ENCODE peak calls at places on chromosomes 12 and 14, in ten cellular contexts. F is pancreas; G is MM.1S; N is activated CD8-positive, alpha-beta T cell treated with anti-CD3 and anti-CD28 coated beads for 36 hours; W is AG04449; D is omental fat pad; R is endodermal cell; S is foreskin fibroblast; T is fibroblast of mammary gland; Y is CD8-positive, alpha-beta T cell. M is an unnamed sample.

GRCh38 chr14:44960146-44960545 is 1.6 kb downstream of the KLHL28 start:
- DNase-seq in F (no peak), G (no peak), N (no peak), W (no peak), D (no peak), R (no peak), S (no peak), T (peak), Y (no peak), M (peak)

GRCh38 chr14:100069161-100069800 is 4.1 kb downstream of the EVL start:
- DNase-seq in F (no peak), G (no peak), N (peak), W (no peak), D (no peak), R (no peak), S (no peak), T (no peak), Y (peak), M (no peak)

GRCh38 chr14:67492538-67492937 is 4.0 kb upstream of the TMEM229B start:
- DNase-seq in F (no peak), G (no peak), N (no peak), W (no peak), D (no peak), R (no peak), S (no peak), T (no peak), Y (no peak), M (no peak)

GRCh38 chr14:99191663-99192621 is 80.1 kb downstream of the BCL11B start:
- DNase-seq in F (peak), G (peak), N (peak), W (peak), D (no peak), R (no peak), S (peak), T (peak), Y (peak), M (peak)

GRCh38 chr12:96881608-96882007 is 25.4 kb upstream of the NEDD1 start:
- DNase-seq in F (no peak), G (no peak), N (no peak), W (no peak), D (no peak), R (no peak), S (no peak), T (no peak), Y (no peak), M (no peak)

GRCh38 chr12:52285172-52285745 is 6.1 kb downstream of the KRT81 start:
- DNase-seq in F (peak), G (no peak), N (no peak), W (no peak), D (no peak), R (peak), S (peak), T (peak), Y (no peak), M (no peak)

GRCh38 chr12:47892819-47893218 is 12.0 kb downstream of the VDR start:
- DNase-seq in F (no peak), G (no peak), N (no peak), W (no peak), D (no peak), R (no peak), S (peak), T (peak), Y (no peak), M (no peak)

GRCh38 chr12:122139266-122139665 is 34.8 kb downstream of the IL31 start:
- DNase-seq in F (no peak), G (no peak), N (no peak), W (no peak), D (no peak), R (no peak), S (no peak), T (no peak), Y (no peak), M (no peak)

GRCh38 chr14:20164462-20164861 is 25.8 kb downstream of the OR4N5 start:
- DNase-seq in F (no peak), G (no peak), N (no peak), W (no peak), D (no peak), R (no peak), S (no peak), T (no peak), Y (no peak), M (no peak)

GRCh38 chr14:105343194-105343593 is 28.6 kb downstream of the PACS2 start:
- DNase-seq in F (no peak), G (no peak), N (no peak), W (no peak), D (no peak), R (no peak), S (no peak), T (no peak), Y (no peak), M (no peak)

GRCh38 chr12:55068416-55069010 is 48.7 kb downstream of the NEUROD4 start:
- DNase-seq in F (peak), G (peak), N (peak), W (peak), D (no peak), R (peak), S (peak), T (peak), Y (peak), M (peak)

GRCh38 chr14:68405959-68406358 is 386.9 kb downstream of the ZFP36L1 start:
- DNase-seq in F (no peak), G (no peak), N (peak), W (no peak), D (no peak), R (no peak), S (peak), T (peak), Y (no peak), M (peak)

GRCh38 chr14:34199585-34199984 is 248.7 kb upstream of the EGLN3 start:
- DNase-seq in F (no peak), G (no peak), N (peak), W (peak), D (no peak), R (no peak), S (peak), T (peak), Y (no peak), M (peak)

GRCh38 chr14:75247286-75247922 is 31.2 kb upstream of the FOS start:
- DNase-seq in F (no peak), G (peak), N (peak), W (no peak), D (no peak), R (no peak), S (no peak), T (no peak), Y (peak), M (no peak)

GRCh38 chr12:482061-482460 is 22.3 kb downstream of the B4GALNT3 start:
- DNase-seq in F (no peak), G (no peak), N (no peak), W (no peak), D (no peak), R (peak), S (no peak), T (no peak), Y (no peak), M (no peak)

GRCh38 chr12:84497819-84498218 is 414.8 kb downstream of the SLC6A15 start:
- DNase-seq in F (no peak), G (no peak), N (peak), W (no peak), D (no peak), R (no peak), S (no peak), T (peak), Y (no peak), M (peak)

GRCh38 chr14:90785474-90785873 is 30.8 kb downstream of the TTC7B start:
- DNase-seq in F (peak), G (no peak), N (no peak), W (no peak), D (no peak), R (peak), S (no peak), T (no peak), Y (no peak), M (peak)

GRCh38 chr12:40946612-40947194 is 241.4 kb upstream of the PDZRN4 start:
- DNase-seq in F (no peak), G (peak), N (no peak), W (peak), D (no peak), R (no peak), S (peak), T (peak), Y (no peak), M (peak)

GRCh38 chr12:50620050-50620974 is 115.5 kb downstream of the DIP2B start:
- DNase-seq in F (no peak), G (no peak), N (peak), W (peak), D (no peak), R (peak), S (peak), T (peak), Y (no peak), M (peak)

GRCh38 chr12:132229423-132229760 is 85.1 kb downstream of the NOC4L start:
- DNase-seq in F (no peak), G (no peak), N (no peak), W (no peak), D (no peak), R (no peak), S (no peak), T (no peak), Y (no peak), M (no peak)

GRCh38 chr12:25187781-25188180 is 7.2 kb downstream of the DNAI7 start:
- DNase-seq in F (no peak), G (no peak), N (no peak), W (peak), D (no peak), R (no peak), S (peak), T (peak), Y (no peak), M (peak)

GRCh38 chr12:115251727-115252126 is 567.8 kb upstream of the TBX3 start:
- DNase-seq in F (no peak), G (no peak), N (no peak), W (no peak), D (no peak), R (peak), S (no peak), T (no peak), Y (no peak), M (no peak)

GRCh38 chr12:1507308-1507707 is 87.1 kb downstream of the FBXL14 start:
- DNase-seq in F (no peak), G (no peak), N (no peak), W (no peak), D (no peak), R (no peak), S (no peak), T (no peak), Y (no peak), M (no peak)

GRCh38 chr12:75488553-75488952 is 8.0 kb downstream of the GLIPR1 start:
- DNase-seq in F (no peak), G (peak), N (no peak), W (no peak), D (no peak), R (peak), S (peak), T (peak), Y (no peak), M (peak)

GRCh38 chr14:99179506-99179905 is 92.5 kb downstream of the BCL11B start:
- DNase-seq in F (no peak), G (no peak), N (no peak), W (no peak), D (no peak), R (no peak), S (no peak), T (no peak), Y (no peak), M (no peak)

DNA sequence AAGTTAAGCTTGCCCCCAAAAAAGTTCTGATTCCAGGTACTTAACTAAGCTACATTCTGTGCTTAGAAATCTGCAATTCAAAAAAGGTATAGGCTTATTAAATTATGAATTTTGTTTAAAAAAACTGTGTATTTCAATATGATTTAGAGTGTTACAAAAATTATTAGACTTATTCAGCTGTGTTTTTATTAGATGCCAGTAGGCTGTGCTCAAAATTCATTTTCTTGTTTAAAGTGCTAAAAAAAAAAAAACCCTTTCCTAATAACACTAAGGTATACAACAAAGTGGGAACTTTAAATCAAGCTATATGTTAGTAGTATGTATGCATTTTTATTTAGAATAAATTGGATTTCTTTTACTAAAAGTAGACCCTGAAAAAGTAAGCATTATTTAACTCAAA is 25.0 kb downstream of the LRRC9 start:
- DNase-seq in F (no peak), G (no peak), N (no peak), W (no peak), D (no peak), R (no peak), S (no peak), T (no peak), Y (no peak), M (no peak)
- TF ChIP-seq CTCF in F (no peak), G (no peak), N (no peak), W (no peak), D (no peak), R (no peak), S (no peak), T (no peak), Y (no peak), M (no peak)

GRCh38 chr14:55097894-55098560 is 31.0 kb upstream of the LGALS3 start:
- DNase-seq in F (peak), G (peak), N (peak), W (no peak), D (no peak), R (no peak), S (no peak), T (peak), Y (peak), M (no peak)
- TF ChIP-seq CTCF in F (no peak), G (no peak), N (no peak), W (no peak), D (no peak), R (no peak), S (no peak), T (no peak), Y (no peak), M (no peak)

GRCh38 chr12:45728625-45729232 is 777 bp upstream of the ARID2 start:
- DNase-seq in F (peak), G (peak), N (peak), W (peak), D (peak), R (peak), S (peak), T (peak), Y (peak), M (peak)
- TF ChIP-seq CTCF in F (peak), G (peak), N (peak), W (peak), D (no peak), R (peak), S (peak), T (peak), Y (peak), M (peak)

GRCh38 chr12:104183443-104183842 is 32.1 kb upstream of the TXNRD1 start:
- DNase-seq in F (no peak), G (no peak), N (no peak), W (no peak), D (no peak), R (peak), S (no peak), T (no peak), Y (no peak), M (no peak)

GRCh38 chr12:104180389-104180788 is 35.2 kb upstream of the TXNRD1 start:
- DNase-seq in F (no peak), G (no peak), N (no peak), W (no peak), D (no peak), R (no peak), S (no peak), T (no peak), Y (no peak), M (no peak)

GRCh38 chr12:104181313-104181712 is 34.3 kb upstream of the TXNRD1 start:
- DNase-seq in F (no peak), G (no peak), N (no peak), W (no peak), D (no peak), R (peak), S (peak), T (peak), Y (no peak), M (peak)

GRCh38 chr12:104182621-104183378 is 32.8 kb upstream of the TXNRD1 start:
- DNase-seq in F (no peak), G (no peak), N (no peak), W (no peak), D (no peak), R (no peak), S (no peak), T (peak), Y (no peak), M (peak)

DNA sequence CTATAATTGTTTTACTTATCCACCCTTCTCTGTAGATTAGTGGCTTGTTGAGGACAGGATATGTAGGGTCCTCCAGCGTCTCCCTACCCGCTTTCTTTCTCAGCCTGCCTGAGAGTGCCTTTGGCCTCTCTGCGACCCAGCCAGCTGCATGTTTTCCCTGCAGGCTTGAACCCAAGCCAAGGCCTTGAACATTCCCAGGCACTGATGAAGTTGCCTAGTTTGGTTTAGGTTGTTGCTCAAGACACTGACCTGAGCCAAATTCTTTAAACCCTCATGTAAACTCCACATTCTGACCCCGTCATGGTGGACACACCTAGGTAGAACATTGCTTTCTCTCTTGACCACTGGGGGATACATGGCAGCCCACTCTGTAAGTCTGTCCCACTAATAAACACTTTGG is 33.4 kb upstream of the TXNRD1 start:
- DNase-seq in F (peak), G (no peak), N (no peak), W (peak), D (no peak), R (peak), S (peak), T (peak), Y (no peak), M (peak)
- TF ChIP-seq CTCF in F (no peak), G (no peak), N (no peak), W (no peak), D (no peak), R (no peak), S (no peak), T (no peak), Y (no peak), M (no peak)

DNA sequence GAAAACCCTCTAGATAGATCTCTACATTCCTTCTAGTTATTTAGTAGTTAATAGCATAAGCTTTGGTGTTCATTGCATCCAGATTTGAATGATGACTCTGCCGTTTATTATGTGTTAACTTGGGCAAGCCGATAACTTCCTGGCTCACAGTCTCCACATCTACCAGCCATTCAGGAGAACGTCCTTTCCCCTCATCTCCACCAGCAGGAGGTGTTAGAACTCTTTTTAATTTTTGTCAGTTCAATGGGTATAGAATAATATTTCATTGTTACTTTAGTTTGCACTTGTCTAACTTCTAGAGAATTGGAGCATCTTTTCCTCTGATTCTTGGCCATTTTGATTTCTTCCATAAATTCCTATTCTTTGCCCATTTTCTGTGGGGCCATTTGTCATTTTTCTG is 30.0 kb upstream of the WSCD2 start:
- DNase-seq in F (no peak), G (no peak), N (no peak), W (no peak), D (no peak), R (no peak), S (no peak), T (no peak), Y (no peak), M (no peak)
- TF ChIP-seq CTCF in F (no peak), G (no peak), N (no peak), W (no peak), D (no peak), R (peak), S (no peak), T (no peak), Y (no peak), M (no peak)

GRCh38 chr14:82855912-82856381 is 1322.3 kb upstream of the SEL1L start:
- DNase-seq in F (no peak), G (peak), N (no peak), W (no peak), D (no peak), R (no peak), S (no peak), T (peak), Y (no peak), M (peak)
- TF ChIP-seq CTCF in F (peak), G (peak), N (no peak), W (no peak), D (no peak), R (peak), S (no peak), T (peak), Y (no peak), M (peak)

GRCh38 chr12:109714141-109714912 is 702 bp downstream of the FAM222A start:
- DNase-seq in F (peak), G (peak), N (peak), W (no peak), D (peak), R (peak), S (peak), T (no peak), Y (peak), M (peak)
- TF ChIP-seq CTCF in F (no peak), G (peak), N (peak), W (peak), D (no peak), R (peak), S (no peak), T (no peak), Y (no peak), M (no peak)

DNA sequence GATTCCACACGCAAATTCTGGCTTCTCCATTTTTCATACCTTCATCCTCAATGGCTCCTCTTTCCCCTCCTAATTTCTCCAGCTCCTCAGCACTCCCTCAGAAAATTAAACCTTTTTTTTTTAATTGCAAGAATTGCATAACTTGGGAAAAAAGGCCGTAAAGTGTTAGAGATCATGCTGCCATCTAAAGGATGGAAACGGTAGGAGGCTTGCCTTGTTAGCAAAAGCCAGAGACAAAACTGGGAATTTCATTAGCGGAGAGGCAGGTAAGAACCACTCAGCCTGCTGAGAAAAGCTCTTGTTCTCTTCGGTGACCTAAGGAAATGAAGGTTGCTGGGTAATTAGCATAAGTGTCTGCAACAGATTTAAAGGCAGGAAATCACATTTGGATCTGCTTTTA is 204.3 kb downstream of the AEBP2 start:
- DNase-seq in F (no peak), G (no peak), N (no peak), W (no peak), D (no peak), R (peak), S (peak), T (peak), Y (no peak), M (peak)
- TF ChIP-seq CTCF in F (no peak), G (no peak), N (no peak), W (peak), D (no peak), R (peak), S (peak), T (peak), Y (no peak), M (peak)

M was measured in fibroblast of pulmonary artery.